ENCODE peak calls at places on chromosomes 13 and 19, in five cellular contexts. K, N, C, M and J are unnamed samples.

GRCh38 chr19:16921766-16922591 is 33.2 kb downstream of the F2RL3 start:
- DNase-seq in K (no peak), N (no peak), C (no peak), M (no peak), J (no peak)

GRCh38 chr13:99310382-99311031 is 3.3 kb upstream of the GPR183 start:
- DNase-seq in K (no peak), N (no peak), C (no peak), M (no peak), J (peak)

GRCh38 chr13:95368998-95369397 is 67.7 kb upstream of the ABCC4 start:
- DNase-seq in K (no peak), N (no peak), C (no peak), M (no peak), J (no peak)

GRCh38 chr13:29496241-29496712 is 99.2 kb downstream of the SLC7A1 start:
- DNase-seq in K (peak), N (no peak), C (peak), M (no peak), J (no peak)

GRCh38 chr13:100944791-100945345 is 270.3 kb upstream of the TMTC4 start:
- DNase-seq in K (no peak), N (no peak), C (no peak), M (no peak), J (no peak)

GRCh38 chr19:3525052-3525451 is 13.9 kb upstream of the TEKTIP1 start:
- DNase-seq in K (no peak), N (no peak), C (no peak), M (no peak), J (no peak)

GRCh38 chr19:32416749-32417469 is 11.3 kb downstream of the DPY19L3 start:
- DNase-seq in K (peak), N (no peak), C (no peak), M (no peak), J (no peak)

GRCh38 chr19:19526581-19527370 is 1.9 kb upstream of the YJEFN3 start:
- DNase-seq in K (no peak), N (no peak), C (no peak), M (no peak), J (no peak)

DNA sequence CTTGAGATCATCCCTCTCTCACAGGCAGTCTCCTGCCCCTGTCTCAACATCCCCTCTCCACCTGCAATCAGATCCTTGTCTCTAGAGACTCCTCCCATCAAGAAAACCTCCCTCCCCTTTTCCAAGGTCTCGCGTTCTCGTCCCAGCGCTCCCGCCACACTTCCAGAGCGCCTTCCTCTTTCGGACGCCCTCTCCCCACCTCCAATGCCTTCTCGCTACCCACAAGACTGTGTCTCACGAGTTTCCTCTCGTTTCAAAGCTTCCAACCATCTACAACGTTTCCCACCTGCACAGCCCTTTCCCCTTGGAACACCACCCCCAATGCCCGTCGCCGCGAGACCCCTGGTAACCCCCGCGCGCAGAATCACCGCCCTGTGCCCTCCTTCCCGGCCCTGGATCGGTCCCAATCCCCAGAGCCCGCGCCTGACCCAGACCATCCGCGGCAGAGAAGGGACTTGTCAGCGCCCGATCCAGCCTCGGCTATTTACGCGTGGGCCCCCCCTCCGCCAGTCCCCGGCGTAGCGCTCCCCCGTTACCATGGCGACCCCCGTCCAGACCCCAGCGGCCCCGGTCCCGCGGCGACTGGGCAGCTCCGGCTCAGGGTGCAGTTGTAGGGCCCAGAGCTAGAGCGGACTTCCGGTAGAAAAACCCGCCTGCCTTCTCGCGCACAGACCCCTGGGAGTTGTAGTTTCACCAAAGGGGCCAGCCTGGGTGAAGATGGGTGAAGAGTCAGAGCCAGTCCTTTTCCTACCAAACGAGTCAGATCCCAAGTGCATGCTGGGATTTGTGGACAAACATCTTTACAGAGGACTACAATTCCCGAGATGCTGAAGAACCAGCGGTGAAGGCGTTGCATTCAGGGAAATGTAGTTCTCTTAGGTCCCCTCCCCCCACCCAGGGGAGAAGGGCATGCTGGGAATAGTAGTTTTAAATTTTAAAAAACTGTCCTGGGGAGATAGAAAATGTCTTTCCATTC is at the start of gene AP2S1:
- DNase-seq in K (peak), N (peak), C (peak), M (peak), J (peak)
- H3K4me3 ChIP-seq in K (peak), N (peak), C (peak), M (peak), J (peak)

GRCh38 chr13:76329004-76329403 is 557.2 kb downstream of the KCTD12 start:
- DNase-seq in K (no peak), N (no peak), C (no peak), M (no peak), J (no peak)

GRCh38 chr13:76331948-76332712 is 554.1 kb downstream of the KCTD12 start:
- DNase-seq in K (no peak), N (no peak), C (no peak), M (peak), J (no peak)

GRCh38 chr13:76330216-76330615 is 556.0 kb downstream of the KCTD12 start:
- DNase-seq in K (no peak), N (no peak), C (no peak), M (no peak), J (no peak)

GRCh38 chr13:76326343-76326742 is 559.9 kb downstream of the KCTD12 start:
- DNase-seq in K (no peak), N (no peak), C (no peak), M (peak), J (no peak)

DNA sequence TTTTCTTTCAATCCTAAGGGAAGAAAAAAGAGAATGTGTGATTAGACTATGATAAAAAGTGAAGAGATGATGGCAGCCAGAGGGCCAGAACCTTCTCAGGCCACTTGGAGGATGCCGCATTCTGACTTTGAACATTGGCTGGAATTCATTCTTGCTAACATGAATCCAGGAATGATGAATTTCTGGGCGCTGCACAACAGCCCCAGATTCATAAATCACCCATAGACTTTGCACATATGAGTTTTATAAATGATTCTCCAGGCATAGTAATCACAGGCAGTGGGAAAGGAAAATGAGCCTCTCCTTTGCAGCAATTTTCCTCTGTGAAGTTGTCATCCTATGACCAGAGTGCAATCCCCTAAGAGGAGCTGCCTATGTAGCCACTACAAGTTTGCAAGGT is 555.4 kb downstream of the KCTD12 start:
- DNase-seq in K (no peak), N (no peak), C (no peak), M (no peak), J (no peak)
- TF ChIP-seq CTCF in K (no peak), N (no peak), C (no peak), M (no peak), J (no peak)

DNA sequence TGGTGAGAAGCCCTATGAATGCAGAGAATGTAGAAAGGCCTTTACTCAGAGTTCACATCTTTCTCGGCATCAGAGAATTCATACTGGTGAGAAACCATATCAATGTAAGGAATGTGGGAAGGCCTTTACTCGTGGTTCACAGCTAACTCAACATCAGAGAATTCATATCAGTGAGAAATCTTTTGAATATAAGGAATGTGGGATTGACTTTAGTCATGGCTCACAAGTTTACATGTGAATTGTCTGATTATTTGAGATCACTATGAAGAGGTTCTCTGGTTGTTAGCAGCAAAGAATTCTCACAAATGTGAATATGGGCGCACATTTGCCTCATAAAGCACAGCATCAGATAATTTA is 43.7 kb downstream of the ZNF585A start:
- DNase-seq in K (no peak), N (no peak), C (no peak), M (no peak), J (no peak)
- H3K4me3 ChIP-seq in K (no peak), N (no peak), C (no peak), M (no peak), J (no peak)

GRCh38 chr13:106232680-106233079 is 302.8 kb downstream of the EFNB2 start:
- DNase-seq in K (no peak), N (no peak), C (no peak), M (no peak), J (no peak)
- TF ChIP-seq CTCF in K (no peak), N (no peak), C (no peak), M (no peak), J (no peak)

DNA sequence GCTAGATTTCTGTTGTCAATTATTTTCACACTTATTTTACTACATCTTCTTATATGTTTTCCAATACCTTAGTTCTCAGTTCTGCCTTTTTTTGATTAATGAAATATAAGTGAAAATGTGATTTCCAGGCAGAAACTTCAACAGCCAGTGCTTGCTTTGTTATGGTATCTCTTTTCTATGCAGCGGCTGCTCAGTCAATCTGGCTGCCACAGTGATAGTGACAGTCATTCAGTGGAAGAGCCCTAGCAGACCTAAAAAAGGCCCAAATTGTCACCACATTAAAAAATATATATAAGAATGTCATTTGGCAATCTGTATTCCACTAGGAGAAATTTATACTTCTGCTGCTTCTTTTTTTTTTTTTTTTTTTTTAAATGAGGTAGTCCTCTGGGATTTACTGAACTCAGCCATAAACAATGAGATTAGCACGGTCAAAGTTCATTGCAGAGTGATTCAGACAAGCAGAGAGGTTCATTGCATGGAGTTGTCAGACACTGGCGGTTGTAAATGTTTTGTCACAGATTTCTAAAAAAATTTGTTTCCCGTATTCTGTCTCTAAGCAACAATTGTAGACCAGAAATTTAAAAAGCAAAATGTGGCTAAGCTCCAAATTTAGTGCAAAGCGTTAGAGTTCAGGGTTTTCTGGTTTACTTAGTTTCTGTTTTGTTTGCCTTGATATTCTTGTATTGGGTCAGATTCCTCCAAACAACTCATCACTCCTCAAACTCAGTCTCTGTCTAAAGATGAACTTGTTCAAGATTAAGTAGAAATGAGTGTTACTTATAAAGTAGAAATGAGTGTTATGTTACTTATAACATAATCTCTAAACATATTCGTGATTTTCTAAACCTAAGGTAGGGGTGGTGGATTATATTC is 94.7 kb upstream of the PRR20A start:
- DNase-seq in K (no peak), N (no peak), C (no peak), M (no peak), J (no peak)
- H3K4me3 ChIP-seq in K (no peak), N (no peak), C (no peak), M (no peak), J (no peak)

GRCh38 chr19:1850809-1851544 is 2.7 kb upstream of the REXO1 start:
- DNase-seq in K (no peak), N (no peak), C (no peak), M (no peak), J (no peak)
- TF ChIP-seq CTCF in K (peak), N (no peak), C (no peak), M (peak), J (peak)